ENCODE peak calls at places on chromosomes 3 and 15, in eight cellular contexts. B is GM03348; S is colonic mucosa; A is activated naive CD4-positive, alpha-beta T cell treated with anti-CD3 and anti-CD28 coated beads, Interleukin-2, amount 50 U/mL, for 16 hours; E is Right ventricle myocardium superior; W is retina; M is WTC11; O is D341Med. J is an unnamed sample.

GRCh38 chr3:184711366-184712247 is at the start of gene MAGEF1:
- DNase-seq in B (peak), S (peak), A (peak), E (peak), W (peak), M (peak), O (peak), J (peak)

GRCh38 chr3:123773681-123774431 is 110.3 kb downstream of the MYLK start:
- DNase-seq in B (peak), S (peak), A (no peak), E (peak), W (peak), M (no peak), O (no peak), J (no peak)

GRCh38 chr3:133943639-133944131 is 48.0 kb upstream of the RAB6B start:
- DNase-seq in B (peak), S (peak), A (no peak), E (peak), W (no peak), M (no peak), O (no peak), J (peak)

GRCh38 chr15:96403932-96404331 is 73.4 kb downstream of the NR2F2 start:
- DNase-seq in B (no peak), S (no peak), A (no peak), E (no peak), W (no peak), M (no peak), O (no peak), J (no peak)

GRCh38 chr3:131840151-131840797 is 194.5 kb downstream of the CPNE4 start:
- DNase-seq in B (peak), S (no peak), A (no peak), E (no peak), W (no peak), M (no peak), O (no peak), J (no peak)

GRCh38 chr15:42616107-42616506 is 40.7 kb downstream of the STARD9 start:
- DNase-seq in B (no peak), S (no peak), A (no peak), E (no peak), W (no peak), M (no peak), O (no peak), J (no peak)

GRCh38 chr3:190983875-190984274 is 121.4 kb upstream of the GMNC start:
- DNase-seq in B (no peak), S (no peak), A (no peak), E (no peak), W (no peak), M (no peak), O (no peak), J (no peak)

GRCh38 chr3:178308696-178309278 is 227.4 kb upstream of the KCNMB2 start:
- DNase-seq in B (no peak), S (no peak), A (no peak), E (no peak), W (no peak), M (no peak), O (no peak), J (no peak)

GRCh38 chr15:57327985-57328471 is 48.3 kb upstream of the CGNL1 start:
- DNase-seq in B (peak), S (no peak), A (no peak), E (no peak), W (no peak), M (no peak), O (no peak), J (peak)

GRCh38 chr3:192171213-192171612 is 556.1 kb downstream of the FGF12 start:
- DNase-seq in B (no peak), S (no peak), A (no peak), E (no peak), W (no peak), M (no peak), O (no peak), J (no peak)

GRCh38 chr15:75842722-75843617 is at the start of gene UBE2Q2:
- DNase-seq in B (peak), S (peak), A (peak), E (peak), W (peak), M (peak), O (peak), J (peak)

GRCh38 chr3:39125837-39126500 is 18.5 kb downstream of the TTC21A start:
- DNase-seq in B (peak), S (peak), A (no peak), E (no peak), W (no peak), M (no peak), O (no peak), J (peak)

GRCh38 chr3:16280671-16281070 is 15.7 kb downstream of the OXNAD1 start:
- DNase-seq in B (peak), S (no peak), A (no peak), E (no peak), W (no peak), M (no peak), O (no peak), J (no peak)

GRCh38 chr3:48851407-48851806 is 3.7 kb upstream of the PRKAR2A start:
- DNase-seq in B (no peak), S (no peak), A (no peak), E (no peak), W (peak), M (no peak), O (peak), J (no peak)

GRCh38 chr15:101315736-101316135 is 20.7 kb upstream of the SNRPA1 start:
- DNase-seq in B (no peak), S (no peak), A (no peak), E (no peak), W (no peak), M (no peak), O (no peak), J (no peak)

J was measured in T1000.